ENCODE peak calls at places on chromosomes 4 and X, in four cellular contexts. One of them, this sample, is unnamed.

GRCh38 chrX:110402855-110403230 is 44.2 kb downstream of the RTL9 start:
- DNase-seq in neural progenitor cell: no peak
- DNase-seq in activated gamma-delta T cell treated with Interleukin-2 at 50 U/mL for 16 hours: no peak
- DNase-seq in head of caudate nucleus: no peak
- DNase-seq in this sample: no peak

GRCh38 chr4:38514465-38515146 is 149.4 kb upstream of the KLF3 start:
- DNase-seq in head of caudate nucleus: no peak
- DNase-seq in activated gamma-delta T cell treated with Interleukin-2 at 50 U/mL for 16 hours: no peak
- DNase-seq in neural progenitor cell: no peak
- DNase-seq in this sample: no peak

GRCh38 chr4:8199594-8200301 is 658 bp downstream of the SH3TC1 start:
- DNase-seq in neural progenitor cell: no peak
- DNase-seq in head of caudate nucleus: no peak
- DNase-seq in activated gamma-delta T cell treated with Interleukin-2 at 50 U/mL for 16 hours: no peak
- DNase-seq in this sample: no peak

GRCh38 chr4:153222162-153222789 is 18.0 kb downstream of the TRIM2 start:
- DNase-seq in activated gamma-delta T cell treated with Interleukin-2 at 50 U/mL for 16 hours: peak
- DNase-seq in head of caudate nucleus: peak
- DNase-seq in neural progenitor cell: peak
- DNase-seq in this sample: peak

GRCh38 chr4:40058854-40059253 is 2.2 kb downstream of the N4BP2 start:
- DNase-seq in activated gamma-delta T cell treated with Interleukin-2 at 50 U/mL for 16 hours: no peak
- DNase-seq in neural progenitor cell: no peak
- DNase-seq in head of caudate nucleus: no peak
- DNase-seq in this sample: no peak

GRCh38 chrX:16603822-16604221 is 46.1 kb upstream of the S100G start:
- DNase-seq in neural progenitor cell: no peak
- DNase-seq in head of caudate nucleus: no peak
- DNase-seq in activated gamma-delta T cell treated with Interleukin-2 at 50 U/mL for 16 hours: no peak
- DNase-seq in this sample: no peak

GRCh38 chr4:89275587-89275986 is 32.0 kb downstream of the GPRIN3 start:
- DNase-seq in head of caudate nucleus: no peak
- DNase-seq in neural progenitor cell: no peak
- DNase-seq in activated gamma-delta T cell treated with Interleukin-2 at 50 U/mL for 16 hours: no peak
- DNase-seq in this sample: no peak

GRCh38 chr4:145709843-145710242 is 29.9 kb downstream of the C4orf51 start:
- DNase-seq in head of caudate nucleus: no peak
- DNase-seq in neural progenitor cell: no peak
- DNase-seq in activated gamma-delta T cell treated with Interleukin-2 at 50 U/mL for 16 hours: no peak
- DNase-seq in this sample: no peak

GRCh38 chr4:186192068-186192751 is 843 bp downstream of the CYP4V2 start:
- DNase-seq in head of caudate nucleus: peak
- DNase-seq in activated gamma-delta T cell treated with Interleukin-2 at 50 U/mL for 16 hours: peak
- DNase-seq in neural progenitor cell: peak
- DNase-seq in this sample: peak

GRCh38 chr4:15811703-15812325 is 33.7 kb downstream of the CD38 start:
- DNase-seq in neural progenitor cell: no peak
- DNase-seq in activated gamma-delta T cell treated with Interleukin-2 at 50 U/mL for 16 hours: no peak
- DNase-seq in head of caudate nucleus: no peak
- DNase-seq in this sample: no peak

GRCh38 chrX:108313662-108314061 is 124.6 kb downstream of the COL4A6 start:
- DNase-seq in head of caudate nucleus: no peak
- DNase-seq in neural progenitor cell: no peak
- DNase-seq in activated gamma-delta T cell treated with Interleukin-2 at 50 U/mL for 16 hours: no peak
- DNase-seq in this sample: no peak

GRCh38 chr4:106329027-106329618 is 12.8 kb downstream of the AIMP1 start:
- DNase-seq in head of caudate nucleus: no peak
- DNase-seq in neural progenitor cell: peak
- DNase-seq in activated gamma-delta T cell treated with Interleukin-2 at 50 U/mL for 16 hours: no peak
- DNase-seq in this sample: no peak

GRCh38 chr4:157558016-157558415 is 337.5 kb downstream of the GRIA2 start:
- DNase-seq in head of caudate nucleus: no peak
- DNase-seq in neural progenitor cell: peak
- DNase-seq in activated gamma-delta T cell treated with Interleukin-2 at 50 U/mL for 16 hours: no peak
- DNase-seq in this sample: no peak

GRCh38 chrX:127459784-127460183 is 592.4 kb downstream of the ACTRT1 start:
- DNase-seq in activated gamma-delta T cell treated with Interleukin-2 at 50 U/mL for 16 hours: no peak
- DNase-seq in head of caudate nucleus: no peak
- DNase-seq in neural progenitor cell: peak
- DNase-seq in this sample: no peak

GRCh38 chr4:14383652-14384051 is 618.6 kb upstream of the CPEB2 start:
- DNase-seq in neural progenitor cell: no peak
- DNase-seq in activated gamma-delta T cell treated with Interleukin-2 at 50 U/mL for 16 hours: no peak
- DNase-seq in head of caudate nucleus: no peak
- DNase-seq in this sample: no peak

GRCh38 chr4:184960505-184960971 is 57.8 kb upstream of the HELT start:
- DNase-seq in head of caudate nucleus: no peak
- DNase-seq in activated gamma-delta T cell treated with Interleukin-2 at 50 U/mL for 16 hours: no peak
- DNase-seq in neural progenitor cell: no peak
- DNase-seq in this sample: no peak

GRCh38 chr4:182434720-182435119 is 191.5 kb downstream of the TENM3 start:
- DNase-seq in head of caudate nucleus: no peak
- DNase-seq in activated gamma-delta T cell treated with Interleukin-2 at 50 U/mL for 16 hours: no peak
- DNase-seq in neural progenitor cell: no peak
- DNase-seq in this sample: no peak

GRCh38 chr4:117577686-117578085 is 456.6 kb upstream of the NDST3 start:
- DNase-seq in activated gamma-delta T cell treated with Interleukin-2 at 50 U/mL for 16 hours: no peak
- DNase-seq in head of caudate nucleus: no peak
- DNase-seq in neural progenitor cell: no peak
- DNase-seq in this sample: no peak

GRCh38 chr4:76883147-76883546 is 14.8 kb downstream of the SOWAHB start:
- DNase-seq in neural progenitor cell: no peak
- DNase-seq in activated gamma-delta T cell treated with Interleukin-2 at 50 U/mL for 16 hours: no peak
- DNase-seq in head of caudate nucleus: no peak
- DNase-seq in this sample: no peak

GRCh38 chr4:73661646-73662119 is 41.4 kb upstream of the RASSF6 start:
- DNase-seq in neural progenitor cell: no peak
- DNase-seq in head of caudate nucleus: no peak
- DNase-seq in activated gamma-delta T cell treated with Interleukin-2 at 50 U/mL for 16 hours: no peak
- DNase-seq in this sample: no peak

GRCh38 chrX:119427024-119427794 is 28.1 kb downstream of the SLC25A43 start:
- DNase-seq in head of caudate nucleus: peak
- DNase-seq in activated gamma-delta T cell treated with Interleukin-2 at 50 U/mL for 16 hours: peak
- DNase-seq in neural progenitor cell: peak
- DNase-seq in this sample: peak

GRCh38 chr4:126269106-126269505 is 954.4 kb downstream of the FAT4 start:
- DNase-seq in activated gamma-delta T cell treated with Interleukin-2 at 50 U/mL for 16 hours: no peak
- DNase-seq in head of caudate nucleus: no peak
- DNase-seq in neural progenitor cell: no peak
- DNase-seq in this sample: no peak

This sample was measured in globus pallidus.